ENCODE peak calls at places on chromosome 2, in six cellular contexts. T, U, A, P, G and B are unnamed samples.

GRCh38 chr2:237459226-237459625 is 27.8 kb upstream of the MLPH start:
- DNase-seq in T (no peak), U (peak; percentile 68), A (no peak), P (no peak), G (no peak), B (no peak)

GRCh38 chr2:29949042-29949441 is 27.7 kb upstream of the ALK start:
- DNase-seq in T (no peak), U (no peak), A (no peak), P (no peak), G (no peak), B (no peak)

GRCh38 chr2:30404354-30405265 is 42.4 kb upstream of the LCLAT1 start:
- DNase-seq in T (peak; percentile 60), U (no peak), A (peak; percentile 82), P (no peak), G (peak; percentile 52), B (peak; percentile 57)

GRCh38 chr2:142819411-142819810 is 58.1 kb upstream of the KYNU start:
- DNase-seq in T (no peak), U (no peak), A (no peak), P (no peak), G (no peak), B (no peak)

GRCh38 chr2:119218478-119219064 is 5.1 kb upstream of the STEAP3 start:
- DNase-seq in T (peak; percentile 77), U (peak; percentile 73), A (peak; percentile 74), P (peak; percentile 22), G (no peak), B (no peak)

GRCh38 chr2:240452471-240453256 is 17.2 kb downstream of the GPC1 start:
- DNase-seq in T (peak; percentile 74), U (peak; percentile 56), A (peak; percentile 35), P (peak; percentile 87), G (peak; percentile 80), B (peak; percentile 79)

GRCh38 chr2:207241198-207241597 is 75.5 kb upstream of the KLF7 start:
- DNase-seq in T (no peak), U (peak; percentile 35), A (peak; percentile 32), P (no peak), G (no peak), B (no peak)

GRCh38 chr2:119808516-119809147 is 48.9 kb downstream of the PTPN4 start:
- DNase-seq in T (no peak), U (no peak), A (no peak), P (no peak), G (no peak), B (no peak)

GRCh38 chr2:106801256-106801655 is 84.7 kb downstream of the ST6GAL2 start:
- DNase-seq in T (peak; percentile 39), U (no peak), A (no peak), P (no peak), G (no peak), B (peak; percentile 55)

GRCh38 chr2:201149064-201149820 is 33.3 kb downstream of the CFLAR start:
- DNase-seq in T (no peak), U (peak; percentile 91), A (peak; percentile 96), P (peak; percentile 88), G (no peak), B (no peak)

GRCh38 chr2:161722547-161723503 is 98.6 kb downstream of the SLC4A10 start:
- DNase-seq in T (no peak), U (no peak), A (no peak), P (no peak), G (no peak), B (no peak)

GRCh38 chr2:183059561-183059960 is 19.0 kb upstream of the DUSP19 start:
- DNase-seq in T (no peak), U (peak; percentile 82), A (peak; percentile 89), P (no peak), G (no peak), B (no peak)

GRCh38 chr2:55123851-55124269 is 73.6 kb upstream of the RTN4 start:
- DNase-seq in T (no peak), U (no peak), A (no peak), P (no peak), G (no peak), B (peak; percentile 80)

GRCh38 chr2:126913329-126913728 is 14.6 kb downstream of the TEX51 start:
- DNase-seq in T (no peak), U (no peak), A (no peak), P (no peak), G (no peak), B (no peak)

GRCh38 chr2:217951521-217952247 is 51.1 kb downstream of the TNS1 start:
- DNase-seq in T (no peak), U (no peak), A (no peak), P (peak; percentile 72), G (no peak), B (no peak)

GRCh38 chr2:173075781-173076556 is at the start of gene MAP3K20:
- DNase-seq in T (peak; percentile 48), U (peak; percentile 78), A (peak; percentile 71), P (peak; percentile 66), G (peak; percentile 77), B (peak; percentile 42)

GRCh38 chr2:162114291-162114690 is 37.8 kb downstream of the GCG start:
- DNase-seq in T (no peak), U (no peak), A (no peak), P (no peak), G (no peak), B (no peak)

GRCh38 chr2:96163768-96164429 is 18.7 kb upstream of the DUSP2 start:
- DNase-seq in T (no peak), U (no peak), A (no peak), P (no peak), G (no peak), B (no peak)

GRCh38 chr2:144083211-144083610 is 436.7 kb downstream of the ZEB2 start:
- DNase-seq in T (no peak), U (peak; percentile 41), A (peak; percentile 85), P (peak; percentile 29), G (no peak), B (no peak)

GRCh38 chr2:67626076-67626475 is 228.9 kb downstream of the ETAA1 start:
- DNase-seq in T (no peak), U (no peak), A (no peak), P (no peak), G (no peak), B (no peak)

GRCh38 chr2:67625671-67626070 is 228.5 kb downstream of the ETAA1 start:
- DNase-seq in T (no peak), U (peak; percentile 78), A (peak; percentile 69), P (no peak), G (no peak), B (no peak)

GRCh38 chr2:67627456-67627855 is 230.3 kb downstream of the ETAA1 start:
- DNase-seq in T (no peak), U (peak; percentile 55), A (no peak), P (no peak), G (no peak), B (no peak)

GRCh38 chr2:67626656-67627055 is 229.5 kb downstream of the ETAA1 start:
- DNase-seq in T (no peak), U (peak; percentile 35), A (peak; percentile 73), P (no peak), G (no peak), B (no peak)

GRCh38 chr2:67625178-67625577 is 228.0 kb downstream of the ETAA1 start:
- DNase-seq in T (no peak), U (peak; percentile 70), A (peak; percentile 44), P (no peak), G (no peak), B (no peak)
- H3K14ac ChIP-seq in T (no peak overlapping the region), U (no peak overlapping the region), A (peak overlapping the region; percentile 64), P (no peak overlapping the region), G (no peak overlapping the region), B (no peak overlapping the region)

DNA sequence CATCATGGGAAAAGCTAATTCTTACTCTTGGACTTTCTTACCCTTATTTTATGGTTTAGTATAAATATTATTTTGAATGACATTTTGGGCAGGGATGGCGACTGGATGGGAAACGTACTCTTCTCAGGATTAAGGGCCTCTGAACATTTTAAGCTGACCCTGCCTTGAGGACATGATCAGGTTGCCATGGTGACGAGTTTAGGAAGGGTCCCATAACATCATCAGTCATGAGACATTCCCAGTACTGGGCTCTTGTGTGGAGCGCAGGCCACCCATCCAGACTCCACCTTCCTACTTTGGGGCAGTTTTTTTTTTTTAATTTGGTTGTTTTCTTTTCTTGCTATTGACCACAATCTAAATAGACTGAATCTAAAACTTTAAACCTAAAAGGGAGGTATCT is 40.7 kb downstream of the KCNE4 start:
- DNase-seq in T (no peak), U (no peak), A (no peak), P (no peak), G (no peak), B (no peak)
- H3K23ac ChIP-seq in T (no peak overlapping the region), U (no peak overlapping the region), A (no peak overlapping the region), P (no peak overlapping the region), G (no peak overlapping the region), B (no peak overlapping the region)

GRCh38 chr2:11889854-11890253 is 143.4 kb downstream of the LPIN1 start:
- DNase-seq in T (no peak), U (no peak), A (no peak), P (no peak), G (no peak), B (no peak)
- H3K14ac ChIP-seq in T (no peak overlapping the region), U (no peak overlapping the region), A (no peak overlapping the region), P (no peak overlapping the region), G (no peak overlapping the region), B (no peak overlapping the region)

GRCh38 chr2:13745324-13745723 is 887.2 kb upstream of the LRATD1 start:
- DNase-seq in T (peak; percentile 77), U (no peak), A (no peak), P (no peak), G (peak; percentile 47), B (no peak)
- H3K23ac ChIP-seq in T (no peak overlapping the region), U (no peak overlapping the region), A (no peak overlapping the region), P (no peak overlapping the region), G (no peak overlapping the region), B (no peak overlapping the region)

GRCh38 chr2:223712642-223713041 is 110.5 kb upstream of the SCG2 start:
- DNase-seq in T (no peak), U (no peak), A (no peak), P (no peak), G (no peak), B (no peak)
- H3K14ac ChIP-seq in T (no peak overlapping the region), U (no peak overlapping the region), A (no peak overlapping the region), P (no peak overlapping the region), G (no peak overlapping the region), B (no peak overlapping the region)